ENCODE peak calls at places on chromosomes 3 and 15, in four cellular contexts. R, X, B and D are unnamed samples.

GRCh38 chr15:57548325-57548724 is 43.4 kb upstream of the MYZAP start:
- DNase-seq in R (no peak), X (no peak), B (no peak), D (no peak)

GRCh38 chr3:118884748-118885206 is 149.9 kb downstream of the IGSF11 start:
- DNase-seq in R (peak), X (peak), B (peak), D (peak)

GRCh38 chr15:42069496-42070275 is 24.7 kb downstream of the PLA2G4D start:
- DNase-seq in R (no peak), X (no peak), B (no peak), D (no peak)

GRCh38 chr3:59812188-59812587 is 762.4 kb upstream of the CFAP20DC start:
- DNase-seq in R (no peak), X (no peak), B (no peak), D (no peak)

GRCh38 chr3:151890721-151891141 is 17.3 kb downstream of the SUCNR1 start:
- DNase-seq in R (no peak), X (no peak), B (no peak), D (no peak)

GRCh38 chr3:166510382-166510781 is 673.2 kb upstream of the BCHE start:
- DNase-seq in R (no peak), X (peak), B (no peak), D (no peak)

GRCh38 chr15:48936666-48937065 is 27.1 kb downstream of the SHC4 start:
- DNase-seq in R (no peak), X (no peak), B (no peak), D (no peak)

GRCh38 chr3:125585595-125586223 is 9.6 kb downstream of the OSBPL11 start:
- DNase-seq in R (peak), X (peak), B (peak), D (no peak)

GRCh38 chr3:120492103-120492502 is 41.3 kb upstream of the FSTL1 start:
- DNase-seq in R (no peak), X (no peak), B (no peak), D (no peak)

GRCh38 chr3:22236490-22237271 is 485.7 kb upstream of the ZNF385D start:
- DNase-seq in R (no peak), X (peak), B (no peak), D (no peak)

GRCh38 chr3:81666502-81667121 is 94.8 kb downstream of the GBE1 start:
- DNase-seq in R (peak), X (no peak), B (peak), D (no peak)

GRCh38 chr3:39407773-39408492 is 1.4 kb downstream of the RPSA start:
- DNase-seq in R (no peak), X (no peak), B (no peak), D (no peak)

GRCh38 chr15:72402726-72403125 is 4.6 kb downstream of the TMEM202 start:
- DNase-seq in R (no peak), X (no peak), B (no peak), D (no peak)

GRCh38 chr3:7682822-7683229 is 818.8 kb upstream of the LMCD1 start:
- DNase-seq in R (no peak), X (no peak), B (no peak), D (no peak)

GRCh38 chr3:134903840-134904239 is 108.8 kb downstream of the EPHB1 start:
- DNase-seq in R (no peak), X (no peak), B (no peak), D (no peak)

GRCh38 chr15:72136170-72137051 is 18.2 kb downstream of the SENP8 start:
- DNase-seq in R (no peak), X (no peak), B (no peak), D (no peak)

GRCh38 chr15:79283252-79284048 is 928 bp downstream of the ANKRD34C start:
- DNase-seq in R (peak), X (peak), B (peak), D (peak)

GRCh38 chr3:122923611-122924010 is 104.0 kb downstream of the SEMA5B start:
- DNase-seq in R (no peak), X (no peak), B (no peak), D (no peak)

GRCh38 chr15:83285979-83286553 is 1.6 kb upstream of the BNC1 start:
- DNase-seq in R (no peak), X (no peak), B (no peak), D (no peak)

GRCh38 chr3:105906834-105907233 is 38.0 kb upstream of the CBLB start:
- DNase-seq in R (no peak), X (no peak), B (no peak), D (no peak)

GRCh38 chr3:184296616-184297015 is 2.4 kb upstream of the PSMD2 start:
- DNase-seq in R (no peak), X (no peak), B (no peak), D (no peak)

GRCh38 chr3:142931222-142931621 is 32.3 kb downstream of the PAQR9 start:
- DNase-seq in R (no peak), X (peak), B (peak), D (no peak)

GRCh38 chr15:65916664-65917406 is 47.5 kb downstream of the RAB11A start:
- DNase-seq in R (no peak), X (peak), B (peak), D (no peak)

GRCh38 chr3:111369953-111370352 is 172.0 kb upstream of the CD96 start:
- DNase-seq in R (no peak), X (no peak), B (no peak), D (no peak)

GRCh38 chr3:53750253-53751210 is 95.7 kb downstream of the CHDH start:
- DNase-seq in R (no peak), X (no peak), B (no peak), D (no peak)

GRCh38 chr15:78133801-78134200 is 2.6 kb upstream of the CIB2 start:
- DNase-seq in R (no peak), X (no peak), B (no peak), D (no peak)

GRCh38 chr15:25501828-25502446 is 63.1 kb upstream of the UBE3A start:
- DNase-seq in R (peak), X (peak), B (no peak), D (peak)

GRCh38 chr3:27521872-27522265 is 37.7 kb upstream of the SLC4A7 start:
- DNase-seq in R (no peak), X (no peak), B (no peak), D (no peak)

GRCh38 chr15:45100884-45101622 is 12.9 kb downstream of the DUOX2 start:
- DNase-seq in R (no peak), X (no peak), B (no peak), D (no peak)

GRCh38 chr3:120172070-120172469 is 77.8 kb upstream of the GSK3B start:
- DNase-seq in R (no peak), X (no peak), B (no peak), D (no peak)

GRCh38 chr3:50655009-50655830 is 19.5 kb upstream of the DOCK3 start:
- DNase-seq in R (no peak), X (no peak), B (no peak), D (no peak)

GRCh38 chr15:94882071-94882712 is 650.8 kb downstream of the MCTP2 start:
- DNase-seq in R (no peak), X (no peak), B (no peak), D (no peak)

GRCh38 chr3:14948609-14949038 is 1.2 kb downstream of the NR2C2 start:
- DNase-seq in R (no peak), X (no peak), B (no peak), D (no peak)

GRCh38 chr15:64093627-64094417 is at the start of gene CIAO2A:
- DNase-seq in R (peak), X (peak), B (peak), D (peak)

GRCh38 chr3:100141576-100141975 is 27.3 kb upstream of the FILIP1L start:
- DNase-seq in R (no peak), X (no peak), B (no peak), D (no peak)

GRCh38 chr3:55500555-55501340 is 13.6 kb upstream of the WNT5A start:
- DNase-seq in R (no peak), X (no peak), B (no peak), D (no peak)

GRCh38 chr15:71753346-71753745 is 57.0 kb upstream of the NR2E3 start:
- DNase-seq in R (no peak), X (no peak), B (no peak), D (no peak)

GRCh38 chr3:148990211-148990610 is 1.1 kb upstream of the GYG1 start:
- DNase-seq in R (no peak), X (no peak), B (no peak), D (no peak)